ENCODE peak calls at places on chromosome 1, in four cellular contexts. H, T, A and Y are unnamed samples.

GRCh38 chr1:102110591-102110990 is 113.9 kb upstream of the OLFM3 start:
- DNase-seq in T (no peak), A (no peak), H (no peak), Y (no peak)

GRCh38 chr1:87334351-87335174 is 5.9 kb downstream of the LMO4 start:
- DNase-seq in T (no peak), A (no peak), H (no peak), Y (peak)

GRCh38 chr1:71357708-71358107 is 276.9 kb upstream of the ZRANB2 start:
- DNase-seq in H (no peak), A (peak), T (no peak), Y (no peak)

GRCh38 chr1:10852486-10852885 is 56.0 kb upstream of the CASZ1 start:
- DNase-seq in H (no peak), T (no peak), A (no peak), Y (no peak)

GRCh38 chr1:223531742-223532341 is 133.7 kb downstream of the CAPN8 start:
- DNase-seq in H (peak), T (no peak), A (peak), Y (peak)

GRCh38 chr1:93827633-93828436 is 51.2 kb downstream of the DNTTIP2 start:
- DNase-seq in H (no peak), A (peak), T (no peak), Y (no peak)

GRCh38 chr1:94463765-94464330 is 45.7 kb downstream of the ABCD3 start:
- DNase-seq in A (peak), H (peak), T (no peak), Y (peak)

GRCh38 chr1:39990428-39990827 is 35.5 kb downstream of the MFSD2A start:
- DNase-seq in A (no peak), H (no peak), T (no peak), Y (no peak)

GRCh38 chr1:73100216-73100615 is 817.9 kb upstream of the NEGR1 start:
- DNase-seq in A (no peak), T (no peak), H (no peak), Y (peak)

GRCh38 chr1:45864124-45864721 is 60.8 kb downstream of the MAST2 start:
- DNase-seq in T (no peak), H (no peak), A (peak), Y (no peak)
- TF ChIP-seq CTCF in T (no peak), H (no peak), A (no peak), Y (no peak)

GRCh38 chr1:171140466-171140865 is 44.6 kb upstream of the FMO2 start:
- DNase-seq in T (peak), H (peak), A (peak), Y (no peak)
- H3K27ac ChIP-seq in T (peak), H (peak), A (no peak), Y (no peak)

DNA sequence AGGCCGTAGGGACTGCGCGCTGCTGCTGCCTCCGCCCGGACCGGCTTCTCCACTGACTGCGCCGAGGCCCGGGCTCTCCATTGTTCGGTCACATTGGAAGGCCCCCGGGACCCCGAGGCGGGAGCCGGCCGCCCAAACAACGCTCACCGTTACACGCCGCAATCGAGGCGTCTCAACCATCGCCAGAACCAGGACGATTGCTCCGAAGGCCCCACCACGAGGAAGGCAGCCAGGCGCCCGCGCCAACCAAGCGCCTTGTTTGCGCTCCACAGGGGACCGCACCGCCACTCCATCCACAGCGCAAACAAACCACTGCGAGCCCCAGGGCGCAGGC is 595 bp downstream of the GLUL start:
- DNase-seq in A (no peak), H (no peak), T (no peak), Y (no peak)
- TF ChIP-seq CTCF in A (no peak), H (no peak), T (no peak), Y (no peak)

GRCh38 chr1:21280482-21280881 is 9.8 kb downstream of the ECE1 start:
- DNase-seq in H (no peak), T (no peak), A (no peak), Y (no peak)
- H3K27ac ChIP-seq in H (peak), T (peak), A (peak), Y (peak)

DNA sequence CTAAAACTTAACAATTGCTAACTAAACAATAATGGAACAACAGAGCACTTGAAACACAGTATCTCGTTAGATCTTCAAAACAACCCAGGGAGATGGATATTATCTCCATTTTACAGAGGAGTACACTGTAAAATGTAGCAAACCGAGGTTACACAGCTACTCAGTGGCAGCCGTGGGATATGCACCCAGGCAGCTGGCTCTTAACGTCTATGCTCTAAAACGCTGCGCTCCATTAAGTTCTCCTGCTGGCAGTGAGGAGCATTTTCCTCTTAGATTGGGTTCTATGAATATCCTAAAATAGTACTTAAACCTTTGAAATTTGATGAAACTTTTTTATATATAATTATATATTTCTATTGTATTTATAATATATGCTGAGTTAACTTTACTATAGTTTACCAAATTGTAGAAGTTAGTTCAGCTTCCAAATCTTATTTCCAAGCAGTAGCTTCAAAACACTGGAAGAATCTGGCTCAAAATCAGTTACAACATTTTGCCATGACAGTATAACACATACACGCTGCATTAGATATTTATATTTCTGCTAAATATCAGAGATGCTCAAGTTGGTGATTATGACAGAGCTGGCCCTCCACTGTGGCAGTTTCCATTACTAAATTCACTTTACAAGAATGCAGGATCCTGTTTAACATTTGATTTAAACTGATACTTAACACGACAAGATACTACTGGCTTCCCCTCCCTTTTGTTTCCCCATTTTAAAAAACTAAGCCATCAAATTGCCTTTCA is 49.5 kb downstream of the TGFBR3 start:
- DNase-seq in A (no peak), H (no peak), T (no peak), Y (no peak)
- TF ChIP-seq CTCF in A (no peak), H (no peak), T (no peak), Y (no peak)